ENCODE peak calls at places on chromosome 1, in ten cellular contexts. T is PC-3; D is body of pancreas; I is heart right ventricle; L is activated CD8-positive, alpha-beta memory T cell treated with anti-CD3 and anti-CD28 coated beads, Interleukin-2, amount 10 ng/mL, durations not matched to agents 7 days and 5 days; X is left ventricle myocardium superior; N is stimulated activated effector memory CD8-positive, alpha-beta T cell treated with anti-CD3 and anti-CD28 coated beads, Interleukin-12 subunit alpha, Interleukin-12 subunit beta, amount 100 ng/mL, for 72 hours; V is HCT116; Z is activated CD4-positive, alpha-beta T cell treated with anti-CD3 and anti-CD28 coated beads for 36 hours; M is activated T-cell treated with anti-CD3 and anti-CD28 coated beads, Interleukin-2, amount 50 U/mL, for 72 hours. W is an unnamed sample.

GRCh38 chr1:6471086-6471841 is 5.3 kb upstream of the TNFRSF25 start:
- ATAC-seq in T (no peak), D (no peak), I (no peak), L (no peak), X (no peak), N (no peak), V (peak; percentile 82), Z (no peak), M (no peak), W (peak; percentile 70)

GRCh38 chr1:54812801-54813478 is 11.8 kb upstream of the TTC22 start:
- ATAC-seq in T (no peak), D (no peak), I (no peak), L (peak; percentile 75), X (no peak), N (peak; percentile 58), V (no peak), Z (no peak), M (peak; percentile 60), W (no peak)

GRCh38 chr1:66624412-66625060 is 90.6 kb downstream of the SGIP1 start:
- ATAC-seq in T (no peak), D (no peak), I (no peak), L (no peak), X (no peak), N (peak; percentile 89), V (no peak), Z (peak; percentile 83), M (peak; percentile 96), W (no peak)

GRCh38 chr1:59556802-59557548 is 257.8 kb upstream of the HOOK1 start:
- ATAC-seq in T (no peak), D (peak; percentile 83), I (no peak), L (no peak), X (no peak), N (no peak), V (peak; percentile 89), Z (no peak), M (no peak), W (no peak)

GRCh38 chr1:152926091-152926490 is 17.7 kb downstream of the IVL start:
- ATAC-seq in T (peak; percentile 54), D (no peak), I (no peak), L (no peak), X (no peak), N (no peak), V (peak; percentile 83), Z (no peak), M (no peak), W (peak; percentile 85)

GRCh38 chr1:246565751-246566127 is 322 bp downstream of the TFB2M start:
- ATAC-seq in T (peak; percentile 5), D (peak; percentile 19), I (peak; percentile 2), L (peak; percentile 2), X (no peak), N (no peak), V (peak; percentile 4), Z (no peak), M (no peak), W (peak; percentile 3)

GRCh38 chr1:202018476-202019234 is 8.3 kb downstream of the ELF3 start:
- ATAC-seq in T (peak; percentile 73), D (peak; percentile 82), I (peak; percentile 30), L (no peak), X (peak; percentile 44), N (peak; percentile 5), V (peak; percentile 75), Z (no peak), M (no peak), W (peak; percentile 67)

GRCh38 chr1:156689035-156689959 is 12.1 kb upstream of the NES start:
- ATAC-seq in T (peak; percentile 81), D (peak; percentile 85), I (peak; percentile 90), L (peak; percentile 94), X (peak; percentile 94), N (peak; percentile 96), V (peak; percentile 77), Z (peak; percentile 96), M (peak; percentile 97), W (peak; percentile 57)

GRCh38 chr1:222784371-222784770 is 30.5 kb upstream of the DISP1 start:
- ATAC-seq in T (no peak), D (no peak), I (no peak), L (no peak), X (no peak), N (no peak), V (no peak), Z (no peak), M (no peak), W (no peak)

GRCh38 chr1:244381887-244382565 is 69.7 kb downstream of the ADSS2 start:
- ATAC-seq in T (peak; percentile 71), D (no peak), I (no peak), L (no peak), X (no peak), N (no peak), V (no peak), Z (no peak), M (no peak), W (no peak)

GRCh38 chr1:6579374-6580118 is at the start of gene ZBTB48:
- ATAC-seq in T (peak; percentile 96), D (peak; percentile 97), I (peak; percentile 98), L (peak; percentile 99), X (peak; percentile 97), N (peak; percentile 99), V (peak; percentile 96), Z (peak; percentile 99), M (peak; percentile 99), W (peak; percentile 96)

GRCh38 chr1:85451236-85451830 is 13.6 kb downstream of the DDAH1 start:
- ATAC-seq in T (peak; percentile 54), D (no peak), I (no peak), L (no peak), X (no peak), N (no peak), V (peak; percentile 88), Z (no peak), M (no peak), W (no peak)

GRCh38 chr1:39181311-39181710 is 23.2 kb upstream of the MACF1 start:
- ATAC-seq in T (no peak), D (no peak), I (no peak), L (no peak), X (no peak), N (no peak), V (no peak), Z (no peak), M (no peak), W (no peak)

GRCh38 chr1:168708698-168709406 is 20.2 kb downstream of the DPT start:
- ATAC-seq in T (peak; percentile 69), D (peak; percentile 64), I (peak; percentile 86), L (no peak), X (peak; percentile 81), N (no peak), V (no peak), Z (no peak), M (no peak), W (no peak)

GRCh38 chr1:210262167-210262896 is 29.7 kb downstream of the SERTAD4 start:
- ATAC-seq in T (peak; percentile 81), D (no peak), I (peak; percentile 79), L (no peak), X (peak; percentile 87), N (peak; percentile 14), V (no peak), Z (no peak), M (no peak), W (no peak)

GRCh38 chr1:7298145-7298544 is 473.0 kb upstream of the VAMP3 start:
- ATAC-seq in T (no peak), D (no peak), I (no peak), L (no peak), X (no peak), N (no peak), V (no peak), Z (no peak), M (no peak), W (no peak)

GRCh38 chr1:1399870-1400575 is 888 bp upstream of the CCNL2 start:
- ATAC-seq in T (peak; percentile 6), D (no peak), I (no peak), L (no peak), X (no peak), N (no peak), V (peak; percentile 1), Z (no peak), M (no peak), W (peak; percentile 4)

GRCh38 chr1:230515451-230516145 is 89.5 kb upstream of the PGBD5 start:
- ATAC-seq in T (no peak), D (peak; percentile 60), I (no peak), L (no peak), X (no peak), N (no peak), V (no peak), Z (no peak), M (no peak), W (no peak)

W was measured in esophagus mucosa.